ENCODE peak calls at places on chromosomes 4 and X, in ten cellular contexts. Y is AG08396; G is sciatic nerve; A is stimulated activated CD4-positive, alpha-beta T cell treated with anti-CD3 and anti-CD28 coated beads, Interleukin-15, amount 100 ng/mL, for 1 hour; K is ecto neural progenitor cell; U is hepatocyte; L is stimulated activated CD8-positive, alpha-beta memory T cell treated with anti-CD3 and anti-CD28 coated beads, Interleukin-7, amount 100 ng/mL, for 1 hour; Q is stimulated activated naive CD4-positive, alpha-beta T cell treated with Interleukin-2 at 50 U/mL for 16 hours; R is mammary epithelial cell; Z is GM23248. P is an unnamed sample.

GRCh38 chr4:186104895-186105720 is 604 bp downstream of the FAM149A start:
- DNase-seq in Y (peak; percentile 40), G (peak; percentile 65), A (no peak), K (peak; percentile 71), U (peak; percentile 48), L (no peak), Q (no peak), R (no peak), Z (peak; percentile 20), P (no peak)

GRCh38 chrX:71128166-71128833 is 9.9 kb downstream of the MED12 start:
- DNase-seq in Y (no peak), G (no peak), A (no peak), K (no peak), U (no peak), L (no peak), Q (no peak), R (no peak), Z (peak; percentile 61), P (no peak)

GRCh38 chr4:125140966-125141495 is 173.7 kb upstream of the FAT4 start:
- DNase-seq in Y (peak; percentile 7), G (no peak), A (no peak), K (no peak), U (no peak), L (no peak), Q (no peak), R (peak; percentile 45), Z (peak; percentile 67), P (no peak)

GRCh38 chr4:67393699-67394281 is 151.5 kb downstream of the CENPC start:
- DNase-seq in Y (peak; percentile 20), G (no peak), A (no peak), K (no peak), U (peak; percentile 64), L (no peak), Q (no peak), R (peak; percentile 1), Z (peak; percentile 51), P (peak; percentile 39)

GRCh38 chr4:37561196-37561802 is 124.9 kb downstream of the RELL1 start:
- DNase-seq in Y (no peak), G (no peak), A (no peak), K (no peak), U (no peak), L (no peak), Q (no peak), R (peak; percentile 16), Z (no peak), P (no peak)

GRCh38 chr4:88458091-88458740 is 1.3 kb downstream of the HERC5 start:
- DNase-seq in Y (no peak), G (no peak), A (no peak), K (no peak), U (no peak), L (no peak), Q (no peak), R (no peak), Z (no peak), P (no peak)

GRCh38 chrX:1528884-1529203 is 8.1 kb downstream of the P2RY8 start:
- DNase-seq in Y (no peak), G (no peak), A (no peak), K (no peak), U (no peak), L (no peak), Q (no peak), R (no peak), Z (no peak), P (no peak)

GRCh38 chr4:155787113-155787710 is 28.4 kb downstream of the GUCY1B1 start:
- DNase-seq in Y (peak; percentile 29), G (no peak), A (no peak), K (no peak), U (peak; percentile 64), L (no peak), Q (no peak), R (peak; percentile 51), Z (peak; percentile 73), P (peak; percentile 18)

GRCh38 chrX:56429581-56429980 is 133.8 kb upstream of the UBQLN2 start:
- DNase-seq in Y (no peak), G (no peak), A (no peak), K (no peak), U (no peak), L (no peak), Q (no peak), R (no peak), Z (no peak), P (no peak)

GRCh38 chr4:72286185-72286584 is 254.4 kb downstream of the NPFFR2 start:
- DNase-seq in Y (no peak), G (no peak), A (no peak), K (no peak), U (peak; percentile 23), L (no peak), Q (no peak), R (peak; percentile 11), Z (peak; percentile 40), P (no peak)

GRCh38 chrX:24395775-24396174 is 35.3 kb downstream of the SUPT20HL1 start:
- DNase-seq in Y (peak; percentile 77), G (no peak), A (no peak), K (peak; percentile 58), U (peak; percentile 88), L (no peak), Q (peak; percentile 5), R (peak; percentile 68), Z (peak; percentile 80), P (peak; percentile 45)

GRCh38 chrX:50903387-50904027 is 7.0 kb upstream of the BMP15 start:
- DNase-seq in Y (peak; percentile 48), G (no peak), A (no peak), K (peak; percentile 47), U (peak; percentile 64), L (no peak), Q (no peak), R (peak; percentile 20), Z (peak; percentile 63), P (peak; percentile 20)

GRCh38 chr4:169335331-169335730 is 64.6 kb upstream of the SH3RF1 start:
- DNase-seq in Y (no peak), G (no peak), A (no peak), K (no peak), U (peak; percentile 21), L (no peak), Q (no peak), R (peak; percentile 89), Z (peak; percentile 50), P (no peak)

GRCh38 chrX:71163010-71163409 is 18.4 kb downstream of the NLGN3 start:
- DNase-seq in Y (no peak), G (no peak), A (no peak), K (no peak), U (no peak), L (no peak), Q (no peak), R (no peak), Z (no peak), P (no peak)

GRCh38 chr4:26490111-26490979 is at the start of gene CCKAR:
- DNase-seq in Y (no peak), G (no peak), A (no peak), K (no peak), U (no peak), L (no peak), Q (no peak), R (no peak), Z (no peak), P (no peak)

GRCh38 chr4:172042714-172043114 is 229.5 kb downstream of the GALNTL6 start:
- DNase-seq in Y (no peak), G (no peak), A (no peak), K (no peak), U (peak; percentile 51), L (no peak), Q (no peak), R (peak; percentile 16), Z (no peak), P (no peak)

GRCh38 chr4:72112514-72113156 is 80.8 kb downstream of the NPFFR2 start:
- DNase-seq in Y (peak; percentile 2), G (no peak), A (no peak), K (no peak), U (peak; percentile 66), L (no peak), Q (no peak), R (peak; percentile 98), Z (peak; percentile 70), P (no peak)

GRCh38 chr4:77215107-77215506 is 58.1 kb downstream of the CCNG2 start:
- DNase-seq in Y (no peak), G (no peak), A (no peak), K (no peak), U (no peak), L (no peak), Q (no peak), R (no peak), Z (no peak), P (no peak)

GRCh38 chrX:23908219-23909003 is 605 bp downstream of the CXorf58 start:
- DNase-seq in Y (no peak), G (no peak), A (no peak), K (no peak), U (peak; percentile 58), L (no peak), Q (no peak), R (no peak), Z (no peak), P (no peak)

GRCh38 chrX:148049441-148049840 is 68.3 kb downstream of the FMR1NB start:
- DNase-seq in Y (peak; percentile 18), G (no peak), A (no peak), K (no peak), U (peak; percentile 46), L (no peak), Q (no peak), R (peak; percentile 8), Z (peak; percentile 40), P (peak; percentile 32)

GRCh38 chr4:89496851-89497250 is 189.3 kb upstream of the GPRIN3 start:
- DNase-seq in Y (peak; percentile 15), G (no peak), A (no peak), K (no peak), U (no peak), L (no peak), Q (no peak), R (peak; percentile 52), Z (peak; percentile 19), P (no peak)

GRCh38 chr4:2073808-2074481 is 14.8 kb downstream of the NAT8L start:
- DNase-seq in Y (peak; percentile 18), G (peak; percentile 40), A (no peak), K (no peak), U (no peak), L (no peak), Q (no peak), R (no peak), Z (no peak), P (no peak)

GRCh38 chrX:140439455-140439854 is 65.4 kb downstream of the SOX3 start:
- DNase-seq in Y (no peak), G (peak; percentile 57), A (no peak), K (peak; percentile 86), U (peak; percentile 49), L (no peak), Q (no peak), R (no peak), Z (peak; percentile 21), P (peak; percentile 76)

GRCh38 chr4:33551244-33551643 is 2693.1 kb downstream of the ARAP2 start:
- DNase-seq in Y (no peak), G (no peak), A (no peak), K (no peak), U (no peak), L (no peak), Q (no peak), R (no peak), Z (no peak), P (no peak)

GRCh38 chr4:17494258-17494657 is 17.6 kb downstream of the QDPR start:
- DNase-seq in Y (peak; percentile 43), G (no peak), A (no peak), K (no peak), U (peak; percentile 72), L (no peak), Q (no peak), R (peak; percentile 77), Z (peak; percentile 82), P (no peak)

GRCh38 chr4:158754385-158755180 is 14.2 kb upstream of the FNIP2 start:
- DNase-seq in Y (peak; percentile 37), G (no peak), A (no peak), K (no peak), U (no peak), L (no peak), Q (no peak), R (no peak), Z (peak; percentile 53), P (no peak)

GRCh38 chr4:112448211-112448745 is 67.7 kb downstream of the NEUROG2 start:
- DNase-seq in Y (no peak), G (no peak), A (no peak), K (no peak), U (no peak), L (no peak), Q (no peak), R (peak; percentile 52), Z (peak; percentile 46), P (no peak)

GRCh38 chr4:8786166-8786565 is 85.5 kb downstream of the HMX1 start:
- DNase-seq in Y (no peak), G (no peak), A (no peak), K (no peak), U (no peak), L (no peak), Q (no peak), R (no peak), Z (no peak), P (no peak)

P was measured in neuronal stem cell.